ENCODE peak calls at places on chromosomes 11 and 22, in four cellular contexts. U, E, Z and P are unnamed samples.

GRCh38 chr11:115580416-115580815 is 76.2 kb upstream of the CADM1 start:
- DNase-seq in U (no peak), E (no peak), Z (no peak), P (no peak)

GRCh38 chr11:30143098-30143705 is 87.6 kb upstream of the FSHB start:
- DNase-seq in U (peak), E (peak), Z (peak), P (peak)

GRCh38 chr22:24486501-24486921 is 8.6 kb upstream of the UPB1 start:
- DNase-seq in U (no peak), E (peak), Z (no peak), P (no peak)

GRCh38 chr11:85595285-85595884 is 31.8 kb downstream of the DLG2 start:
- DNase-seq in U (peak), E (peak), Z (peak), P (peak)

GRCh38 chr11:76662656-76663460 is 7.7 kb downstream of the LRRC32 start:
- DNase-seq in U (no peak), E (no peak), Z (no peak), P (no peak)

GRCh38 chr22:33409134-33409533 is 351.0 kb upstream of the SYN3 start:
- DNase-seq in U (no peak), E (no peak), Z (no peak), P (no peak)

GRCh38 chr11:406796-407650 is 7.8 kb downstream of the SIGIRR start:
- DNase-seq in U (peak), E (no peak), Z (peak), P (no peak)

GRCh38 chr11:77602385-77603105 is 12.8 kb downstream of the AQP11 start:
- DNase-seq in U (no peak), E (peak), Z (no peak), P (no peak)

GRCh38 chr22:43308451-43309235 is 34.5 kb downstream of the SCUBE1 start:
- DNase-seq in U (no peak), E (no peak), Z (no peak), P (no peak)

GRCh38 chr22:30876925-30877553 is 91.5 kb downstream of the MORC2 start:
- DNase-seq in U (no peak), E (no peak), Z (no peak), P (no peak)

GRCh38 chr11:71120346-71120963 is 131.9 kb downstream of the SHANK2 start:
- DNase-seq in U (peak), E (peak), Z (peak), P (no peak)

GRCh38 chr11:61685611-61685955 is 5.4 kb downstream of the DAGLA start:
- DNase-seq in U (no peak), E (no peak), Z (no peak), P (no peak)

GRCh38 chr11:45107051-45107450 is 39.4 kb upstream of the PRDM11 start:
- DNase-seq in U (no peak), E (peak), Z (no peak), P (no peak)

GRCh38 chr11:47106839-47107520 is 69.7 kb downstream of the ARFGAP2 start:
- DNase-seq in U (no peak), E (no peak), Z (no peak), P (no peak)

GRCh38 chr11:102810943-102811528 is 13.1 kb upstream of the MMP1 start:
- DNase-seq in U (no peak), E (peak), Z (no peak), P (no peak)

GRCh38 chr11:34840736-34841386 is 75.3 kb downstream of the APIP start:
- DNase-seq in U (peak), E (peak), Z (peak), P (peak)

GRCh38 chr22:17569971-17570511 is 6.7 kb downstream of the SLC25A18 start:
- DNase-seq in U (no peak), E (no peak), Z (no peak), P (no peak)

GRCh38 chr22:43855431-43855830 is 6.9 kb downstream of the SULT4A1 start:
- DNase-seq in U (no peak), E (no peak), Z (no peak), P (no peak)

GRCh38 chr11:101880208-101880607 is 34.6 kb upstream of the CEP126 start:
- DNase-seq in U (peak), E (peak), Z (peak), P (no peak)

GRCh38 chr11:9280655-9281301 is 15.6 kb upstream of the DENND5A start:
- DNase-seq in U (no peak), E (no peak), Z (peak), P (no peak)

GRCh38 chr11:9254416-9254815 is 10.7 kb downstream of the DENND5A start:
- DNase-seq in U (no peak), E (no peak), Z (no peak), P (no peak)

GRCh38 chr11:76723142-76723541 is 52.6 kb upstream of the LRRC32 start:
- DNase-seq in U (no peak), E (no peak), Z (peak), P (no peak)

GRCh38 chr22:24494535-24495364 is at the start of gene UPB1:
- DNase-seq in U (no peak), E (no peak), Z (no peak), P (no peak)

GRCh38 chr11:2077061-2077802 is 62.0 kb downstream of the IGF2 start:
- DNase-seq in U (no peak), E (peak), Z (no peak), P (peak)

GRCh38 chr22:20186183-20186870 is 35.5 kb upstream of the CCDC188 start:
- DNase-seq in U (no peak), E (peak), Z (peak), P (no peak)

GRCh38 chr22:38882480-38882879 is 10.5 kb upstream of the CBX6 start:
- DNase-seq in U (no peak), E (no peak), Z (no peak), P (no peak)

GRCh38 chr22:49564054-49564453 is 263.6 kb downstream of the BRD1 start:
- DNase-seq in U (no peak), E (no peak), Z (no peak), P (no peak)

GRCh38 chr11:2708151-2708581 is 8.4 kb upstream of the KCNQ1OT1 start:
- DNase-seq in U (no peak), E (no peak), Z (no peak), P (no peak)

GRCh38 chr11:68354181-68354872 is 41.9 kb downstream of the LRP5 start:
- DNase-seq in U (peak), E (no peak), Z (no peak), P (peak)

GRCh38 chr11:77182542-77183420 is 54.7 kb downstream of the MYO7A start:
- DNase-seq in U (no peak), E (no peak), Z (no peak), P (no peak)

GRCh38 chr22:46234851-46235437 is 15.1 kb downstream of the CDPF1 start:
- DNase-seq in U (no peak), E (no peak), Z (peak), P (no peak)

GRCh38 chr22:37599161-37599560 is 9.5 kb upstream of the GGA1 start:
- DNase-seq in U (no peak), E (no peak), Z (peak), P (no peak)

GRCh38 chr22:36021649-36022048 is 7.0 kb downstream of the RBFOX2 start:
- DNase-seq in U (no peak), E (no peak), Z (no peak), P (no peak)

GRCh38 chr11:134576286-134576685 is 164.2 kb upstream of the B3GAT1 start:
- DNase-seq in U (no peak), E (no peak), Z (no peak), P (no peak)
- TF ChIP-seq TCF7L2 in U (no peak), E (no peak), Z (no peak), P (no peak)

DNA sequence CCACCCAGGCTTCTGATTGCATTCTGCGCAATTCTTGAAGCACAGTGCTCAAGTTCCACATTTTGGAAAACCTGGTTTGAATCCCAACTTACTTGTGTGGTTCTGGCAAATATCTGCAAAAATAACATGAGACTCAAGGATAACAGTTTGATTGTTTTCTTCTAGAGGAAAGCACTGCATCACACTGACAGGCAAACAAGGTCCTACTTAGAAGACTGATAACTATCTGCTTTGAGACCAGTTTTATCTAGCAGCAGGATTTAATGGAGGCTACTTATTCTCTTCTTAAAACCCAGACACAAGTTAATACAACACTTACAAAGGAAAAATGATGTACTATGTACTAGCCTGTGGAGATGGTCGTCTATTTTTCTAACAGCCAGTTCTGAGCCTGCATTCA is 41.4 kb downstream of the RIC3 start:
- DNase-seq in U (no peak), E (no peak), Z (no peak), P (no peak)
- TF ChIP-seq TCF7L2 in U (no peak), E (no peak), Z (no peak), P (no peak)

GRCh38 chr11:56783448-56784041 is 35.0 kb upstream of the OR9G4 start:
- DNase-seq in U (peak), E (peak), Z (peak), P (peak)
- TF ChIP-seq TCF7L2 in U (no peak), E (no peak), Z (no peak), P (no peak)

GRCh38 chr11:132346558-132347148 is 976.2 kb downstream of the NTM start:
- DNase-seq in U (no peak), E (no peak), Z (no peak), P (no peak)

GRCh38 chr11:132343445-132343844 is 973.0 kb downstream of the NTM start:
- DNase-seq in U (no peak), E (no peak), Z (no peak), P (no peak)

GRCh38 chr11:132351050-132351449 is 980.6 kb downstream of the NTM start:
- DNase-seq in U (no peak), E (no peak), Z (no peak), P (no peak)

GRCh38 chr11:132349806-132350733 is 979.7 kb downstream of the NTM start:
- DNase-seq in U (no peak), E (no peak), Z (no peak), P (no peak)

GRCh38 chr11:132347156-132348090 is 977.0 kb downstream of the NTM start:
- DNase-seq in U (no peak), E (no peak), Z (no peak), P (no peak)
- TF ChIP-seq TCF7L2 in U (no peak), E (no peak), Z (no peak), P (no peak)

DNA sequence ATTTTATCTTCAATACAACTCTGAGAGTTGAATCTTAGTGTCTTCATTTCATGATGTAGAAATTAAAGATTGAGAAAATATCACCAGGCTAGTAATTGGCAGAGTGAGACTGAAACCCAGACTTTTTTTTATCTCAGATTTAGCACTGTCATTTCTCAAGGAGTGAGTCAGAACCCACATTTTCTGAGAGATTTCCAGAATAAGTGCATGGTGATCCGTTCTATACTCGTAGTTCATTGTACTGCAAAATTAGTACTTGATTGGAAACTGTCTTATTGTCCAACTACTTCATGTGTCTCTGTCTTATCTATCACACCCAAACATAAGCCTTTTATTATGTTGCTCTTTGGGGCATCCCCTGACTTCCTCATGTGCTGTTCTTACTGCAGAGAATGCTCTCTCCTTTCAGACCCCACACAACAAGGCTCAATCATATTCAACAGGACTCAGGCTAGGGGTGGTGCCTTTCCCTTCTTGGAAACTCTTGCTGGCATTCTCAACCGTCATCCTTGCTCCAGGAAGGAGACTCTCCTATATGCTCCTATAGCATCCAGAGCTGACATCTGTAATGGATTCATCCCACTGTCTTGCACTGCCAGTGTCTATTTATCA is 76.7 kb upstream of the BLID start:
- DNase-seq in U (no peak), E (no peak), Z (no peak), P (no peak)
- TF ChIP-seq TCF7L2 in U (no peak), E (no peak), Z (no peak), P (no peak)

DNA sequence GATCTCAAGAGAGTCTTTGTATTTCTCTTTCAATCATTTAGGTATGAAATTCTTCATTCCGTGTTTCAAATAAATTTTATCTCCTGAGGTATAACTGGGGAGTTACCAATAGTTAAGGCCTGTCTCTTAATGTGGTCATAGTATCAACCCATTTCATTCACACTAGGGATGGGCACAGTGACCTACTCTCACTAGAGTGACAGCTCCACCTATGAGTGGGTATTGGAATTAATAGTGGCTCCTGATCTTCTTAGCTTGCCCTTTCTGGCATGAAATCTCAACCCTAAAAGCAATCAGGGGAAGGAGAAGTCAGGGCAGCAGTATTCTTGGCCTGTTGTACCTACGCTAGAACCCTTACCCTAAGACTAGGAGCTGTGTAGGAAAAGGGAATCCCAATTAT is 507.7 kb downstream of the FAM181B start:
- DNase-seq in U (no peak), E (no peak), Z (no peak), P (no peak)
- TF ChIP-seq TCF7L2 in U (no peak), E (no peak), Z (no peak), P (no peak)

GRCh38 chr11:12772324-12772723 is 98.1 kb downstream of the TEAD1 start:
- DNase-seq in U (no peak), E (no peak), Z (no peak), P (no peak)

GRCh38 chr11:12773591-12773990 is 99.4 kb downstream of the TEAD1 start:
- DNase-seq in U (no peak), E (no peak), Z (no peak), P (no peak)

GRCh38 chr11:12770435-12770834 is 96.2 kb downstream of the TEAD1 start:
- DNase-seq in U (no peak), E (no peak), Z (no peak), P (no peak)

GRCh38 chr11:12770966-12771597 is 96.9 kb downstream of the TEAD1 start:
- DNase-seq in U (no peak), E (no peak), Z (no peak), P (no peak)

GRCh38 chr11:12771875-12772274 is 97.7 kb downstream of the TEAD1 start:
- DNase-seq in U (no peak), E (no peak), Z (no peak), P (no peak)
- TF ChIP-seq TCF7L2 in U (no peak), E (no peak), Z (no peak), P (no peak)